ENCODE peak calls at places on chromosome 1, in seven cellular contexts. H, X, W, M, E, F and S are unnamed samples.
A peak's percentile ranks its signal among the peaks of the same experiment; 100 is the strongest.

GRCh38 chr1:97457446-97458089 is 463.3 kb downstream of the DPYD start:
- DNase-seq in H (no peak), X (no peak), W (no peak), M (no peak), E (no peak), F (no peak), S (no peak)

GRCh38 chr1:177274687-177275211 is 104.0 kb downstream of the BRINP2 start:
- DNase-seq in H (no peak), X (peak; percentile 36), W (peak; percentile 33), M (peak; percentile 83), E (peak; percentile 32), F (no peak), S (no peak)

GRCh38 chr1:22932803-22933470 is 39.7 kb downstream of the LACTBL1 start:
- DNase-seq in H (no peak), X (no peak), W (no peak), M (no peak), E (no peak), F (no peak), S (no peak)

GRCh38 chr1:8544644-8545043 is 226.7 kb downstream of the SLC45A1 start:
- DNase-seq in H (no peak), X (no peak), W (no peak), M (no peak), E (no peak), F (no peak), S (no peak)

GRCh38 chr1:43572551-43572950 is 41.9 kb downstream of the PTPRF start:
- DNase-seq in H (no peak), X (no peak), W (no peak), M (no peak), E (no peak), F (no peak), S (no peak)

GRCh38 chr1:26529655-26530539 is at the start of gene RPS6KA1:
- DNase-seq in H (peak; percentile 85), X (peak; percentile 11), W (no peak), M (no peak), E (peak; percentile 36), F (peak; percentile 66), S (peak; percentile 78)

GRCh38 chr1:10918531-10918930 is 93.9 kb upstream of the TARDBP start:
- DNase-seq in H (no peak), X (peak; percentile 65), W (no peak), M (no peak), E (no peak), F (no peak), S (no peak)

GRCh38 chr1:230849451-230850194 is 18.7 kb downstream of the C1orf198 start:
- DNase-seq in H (peak; percentile 37), X (peak; percentile 95), W (peak; percentile 57), M (peak; percentile 94), E (peak; percentile 76), F (no peak), S (no peak)

GRCh38 chr1:29964718-29965533 is 728.6 kb downstream of the PTPRU start:
- DNase-seq in H (no peak), X (no peak), W (no peak), M (no peak), E (no peak), F (no peak), S (no peak)

GRCh38 chr1:35499652-35500176 is 57.5 kb downstream of the KIAA0319L start:
- DNase-seq in H (no peak), X (no peak), W (no peak), M (no peak), E (no peak), F (peak; percentile 3), S (no peak)

GRCh38 chr1:77889671-77890070 is 1.2 kb downstream of the NEXN start:
- DNase-seq in H (no peak), X (peak; percentile 91), W (no peak), M (peak; percentile 75), E (peak; percentile 80), F (no peak), S (no peak)

GRCh38 chr1:29688477-29689365 is 452.4 kb downstream of the PTPRU start:
- DNase-seq in H (no peak), X (peak; percentile 88), W (no peak), M (peak; percentile 13), E (peak; percentile 86), F (peak; percentile 61), S (no peak)

GRCh38 chr1:229627003-229627402 is 956 bp downstream of the URB2 start:
- DNase-seq in H (no peak), X (no peak), W (no peak), M (no peak), E (no peak), F (no peak), S (no peak)

GRCh38 chr1:45666836-45667235 is 19.5 kb downstream of the GPBP1L1 start:
- DNase-seq in H (no peak), X (no peak), W (no peak), M (no peak), E (no peak), F (no peak), S (no peak)